ENCODE peak calls at places on chromosomes 12 and 14, in five cellular contexts. F, P, O, C and A are unnamed samples.

GRCh38 chr12:49296034-49296835 is 1.3 kb downstream of the PRPH start:
- DNase-seq in C (no peak), P (peak), O (peak), F (peak), A (peak)

GRCh38 chr14:53193193-53193592 is 40.1 kb upstream of the DDHD1 start:
- DNase-seq in P (no peak), F (no peak), C (no peak), O (no peak), A (no peak)

GRCh38 chr14:48490756-48491155 is 815.4 kb upstream of the MDGA2 start:
- DNase-seq in P (no peak), C (no peak), F (no peak), O (no peak), A (no peak)

GRCh38 chr12:2779281-2779680 is 15.5 kb upstream of the FKBP4 start:
- DNase-seq in C (no peak), F (peak), P (no peak), O (no peak), A (no peak)

GRCh38 chr12:98997-99396 is 32.4 kb downstream of the IQSEC3 start:
- DNase-seq in O (no peak), C (no peak), P (no peak), F (peak), A (no peak)

GRCh38 chr12:3076730-3077571 is at the start of gene TSPAN9:
- DNase-seq in C (no peak), O (peak), F (peak), P (peak), A (peak)

GRCh38 chr12:115639667-115640012 is 637.9 kb downstream of the MED13L start:
- DNase-seq in C (no peak), P (no peak), F (no peak), O (no peak), A (no peak)

GRCh38 chr14:74946659-74947281 is 8.6 kb downstream of the PGF start:
- DNase-seq in P (peak), O (no peak), C (no peak), F (peak), A (peak)

GRCh38 chr14:59687663-59688062 is 111.1 kb upstream of the CCDC175 start:
- DNase-seq in C (no peak), O (no peak), F (no peak), P (no peak), A (no peak)

GRCh38 chr12:29517265-29517664 is 19.8 kb upstream of the OVCH1 start:
- DNase-seq in C (no peak), F (no peak), O (no peak), P (no peak), A (no peak)

GRCh38 chr12:78697817-78698415 is 166.7 kb upstream of the SYT1 start:
- DNase-seq in C (no peak), F (no peak), P (no peak), O (no peak), A (no peak)

GRCh38 chr12:45326358-45326971 is 110.6 kb downstream of the ANO6 start:
- DNase-seq in C (no peak), P (no peak), F (no peak), O (no peak), A (no peak)

GRCh38 chr14:103141117-103141796 is 18.0 kb downstream of the TNFAIP2 start:
- DNase-seq in F (peak), C (no peak), O (peak), P (peak), A (peak)

GRCh38 chr12:95738024-95738611 is 52.4 kb downstream of the NTN4 start:
- DNase-seq in P (no peak), O (peak), F (no peak), C (no peak), A (no peak)

GRCh38 chr14:88323520-88324199 is 591 bp upstream of the KCNK10 start:
- DNase-seq in F (no peak), P (peak), O (no peak), C (no peak), A (no peak)

GRCh38 chr14:37252434-37252833 is 54.7 kb downstream of the MIPOL1 start:
- DNase-seq in O (no peak), P (no peak), F (no peak), C (no peak), A (no peak)

GRCh38 chr14:51424569-51425251 is 184.7 kb downstream of the TMX1 start:
- DNase-seq in F (no peak), P (no peak), O (no peak), C (no peak), A (no peak)

GRCh38 chr12:54129028-54129903 is 59.5 kb downstream of the SMUG1 start:
- DNase-seq in P (no peak), C (no peak), F (no peak), O (no peak), A (no peak)

GRCh38 chr12:92136883-92137582 is 8.6 kb downstream of the BTG1 start:
- DNase-seq in F (no peak), O (peak), C (no peak), P (no peak), A (peak)

GRCh38 chr12:114938487-114939210 is 254.7 kb upstream of the TBX3 start:
- DNase-seq in C (no peak), O (no peak), P (no peak), F (no peak), A (no peak)

GRCh38 chr14:101026341-101026740 is 122.8 kb upstream of the RTL1 start:
- DNase-seq in O (no peak), P (no peak), F (no peak), C (no peak), A (no peak)

GRCh38 chr14:61217516-61217915 is 63.6 kb downstream of the TMEM30B start:
- DNase-seq in O (no peak), F (no peak), P (no peak), C (no peak), A (no peak)

GRCh38 chr12:130164931-130165330 is 2.7 kb downstream of the FZD10 start:
- DNase-seq in O (no peak), F (no peak), P (no peak), C (no peak), A (no peak)

GRCh38 chr14:93049867-93050331 is 65.8 kb downstream of the ITPK1 start:
- DNase-seq in O (no peak), P (no peak), F (no peak), C (no peak), A (no peak)

GRCh38 chr12:91326043-91327027 is 143.7 kb upstream of the DCN start:
- DNase-seq in C (no peak), F (peak), P (peak), O (peak), A (peak)

GRCh38 chr12:43835656-43836454 is at the start of gene TMEM117:
- DNase-seq in F (peak), P (peak), C (no peak), O (peak), A (peak)

GRCh38 chr12:57590892-57591566 is at the start of gene PIP4K2C:
- DNase-seq in P (peak), O (peak), F (peak), C (peak), A (peak)

GRCh38 chr14:61566537-61567225 is 128.6 kb upstream of the HIF1A start:
- DNase-seq in C (no peak), F (no peak), O (no peak), P (no peak), A (no peak)

GRCh38 chr14:76997257-76997970 is 31.1 kb downstream of the IRF2BPL start:
- DNase-seq in P (no peak), O (no peak), F (no peak), C (no peak), A (no peak)

GRCh38 chr14:38107216-38107631 is 100.5 kb upstream of the SSTR1 start:
- DNase-seq in P (no peak), C (peak), F (no peak), O (no peak), A (no peak)

GRCh38 chr14:51491036-51491545 is 160.6 kb upstream of the FRMD6 start:
- DNase-seq in O (no peak), P (no peak), C (no peak), F (no peak), A (no peak)

GRCh38 chr12:2963760-2964292 is 4.6 kb downstream of the TEAD4 start:
- DNase-seq in C (no peak), F (no peak), O (peak), P (no peak), A (no peak)

GRCh38 chr12:58893421-58893986 is 26.8 kb downstream of the LRIG3 start:
- DNase-seq in F (no peak), C (no peak), O (no peak), P (no peak), A (no peak)

GRCh38 chr14:55221186-55221585 is 29.8 kb upstream of the DLGAP5 start:
- DNase-seq in F (no peak), O (no peak), C (no peak), P (no peak), A (no peak)

GRCh38 chr14:95075789-95076188 is 81.5 kb downstream of the DICER1 start:
- DNase-seq in P (no peak), F (no peak), C (no peak), O (no peak), A (no peak)

GRCh38 chr14:95077380-95077779 is 79.9 kb downstream of the DICER1 start:
- DNase-seq in P (no peak), C (no peak), F (no peak), O (no peak), A (no peak)

GRCh38 chr14:95073947-95074346 is 83.4 kb downstream of the DICER1 start:
- DNase-seq in F (no peak), C (no peak), O (no peak), P (no peak), A (no peak)

DNA sequence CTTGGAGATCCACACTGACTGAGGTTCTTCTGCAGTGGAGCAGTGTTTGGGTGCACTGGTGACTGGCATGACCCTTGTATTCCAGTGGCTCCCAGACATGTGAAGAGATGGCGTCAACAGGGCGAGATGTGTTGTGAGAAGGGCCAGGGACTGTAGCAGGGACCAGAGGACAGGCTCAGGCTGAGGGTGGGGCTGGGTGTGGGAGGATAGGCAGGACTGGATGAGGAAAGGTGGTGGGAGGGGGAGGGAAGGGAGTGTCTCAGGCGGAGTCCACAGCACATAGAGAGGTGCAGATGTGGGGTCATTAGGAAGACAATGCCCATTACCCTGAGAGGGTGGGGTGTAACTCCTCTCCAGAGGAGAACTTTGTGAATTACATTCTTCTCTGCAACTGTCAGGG is 78.5 kb downstream of the DICER1 start:
- DNase-seq in O (no peak), F (no peak), C (no peak), P (no peak), A (no peak)
- TF ChIP-seq SMC3 in O (no peak), F (no peak), C (no peak), P (no peak), A (no peak)

DNA sequence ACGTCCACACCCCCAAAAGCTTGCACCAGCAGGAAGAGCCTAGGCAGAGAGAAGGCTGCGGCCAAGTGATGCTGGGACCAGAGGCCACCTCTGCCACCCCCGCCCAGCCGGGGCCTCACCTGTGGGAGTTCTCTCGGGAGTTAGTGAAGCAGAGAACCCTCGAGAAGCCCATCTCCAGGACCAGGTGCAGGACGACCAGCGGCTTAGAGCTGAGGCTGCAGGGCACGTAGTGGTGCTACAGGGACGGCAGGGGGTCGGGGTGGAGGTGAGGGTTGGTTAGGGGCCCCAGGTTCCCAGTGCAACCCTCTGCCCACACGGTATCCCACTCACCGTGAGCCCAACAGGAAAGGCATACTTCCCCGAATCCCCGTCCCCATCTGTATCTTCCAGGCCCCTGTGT is 3.6 kb downstream of the DDX51 start:
- DNase-seq in F (no peak), C (no peak), O (no peak), P (no peak), A (no peak)
- TF ChIP-seq RAD21 in F (no peak), C (no peak), O (no peak), P (no peak), A (no peak)

DNA sequence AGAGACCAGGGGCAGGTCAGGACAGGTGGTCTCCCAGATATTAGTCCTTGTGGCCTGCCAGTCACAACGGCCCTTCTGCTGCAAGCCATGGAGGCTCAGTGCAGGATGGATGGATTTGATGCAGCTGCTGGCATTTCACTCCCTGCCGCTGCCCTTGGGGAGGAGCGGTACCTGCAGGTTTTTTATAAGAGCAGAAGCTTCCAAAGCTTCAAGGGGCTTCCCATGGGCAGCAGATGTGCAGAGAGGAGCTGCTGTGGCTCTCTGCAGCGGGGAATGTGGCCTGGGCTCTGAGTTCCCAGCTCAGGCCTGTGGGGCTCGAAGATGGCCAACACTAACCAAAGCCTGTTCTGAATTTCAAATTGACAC is 379.3 kb downstream of the DPF3 start:
- DNase-seq in P (no peak), O (no peak), F (no peak), C (no peak), A (no peak)
- TF ChIP-seq REST in P (no peak), O (no peak), F (no peak), C (no peak), A (no peak)

DNA sequence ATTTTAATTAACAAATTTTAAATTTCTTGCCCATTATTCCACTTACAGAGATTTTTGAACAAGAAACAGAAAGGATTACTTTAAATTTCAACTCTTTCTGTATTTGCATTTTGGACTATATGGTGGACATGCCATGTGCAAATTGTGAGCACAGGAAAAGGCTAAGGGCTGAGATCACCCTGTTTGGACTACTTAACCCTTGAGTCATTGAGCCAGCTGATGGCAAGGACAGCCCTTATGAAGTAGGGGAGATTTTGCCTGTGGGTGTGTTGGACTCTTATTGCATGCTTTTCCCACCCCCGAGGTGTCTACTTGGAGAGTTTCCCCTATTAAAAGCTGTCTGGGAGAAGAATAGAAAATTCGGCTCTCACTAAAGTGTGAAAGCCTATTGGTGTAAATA is 17.2 kb downstream of the DERA start:
- DNase-seq in C (peak), P (no peak), F (no peak), O (peak), A (no peak)
- TF ChIP-seq SMC3 in C (no peak), P (no peak), F (no peak), O (no peak), A (no peak)

GRCh38 chr12:31471061-31471460 is 119.9 kb downstream of the DENND5B start:
- DNase-seq in C (no peak), P (no peak), O (no peak), F (no peak), A (peak)
- TF ChIP-seq RAD21 in C (no peak), P (no peak), O (no peak), F (no peak), A (no peak)

GRCh38 chr14:90649096-90649495 is 167.1 kb downstream of the TTC7B start:
- DNase-seq in P (no peak), O (no peak), F (no peak), C (no peak), A (no peak)
- TF ChIP-seq REST in P (no peak), O (no peak), F (no peak), C (no peak), A (no peak)

GRCh38 chr14:105026789-105027563 is 6.1 kb upstream of the CDCA4 start:
- DNase-seq in O (no peak), C (no peak), F (no peak), P (no peak), A (no peak)
- TF ChIP-seq SMC3 in O (no peak), C (no peak), F (no peak), P (no peak), A (no peak)

DNA sequence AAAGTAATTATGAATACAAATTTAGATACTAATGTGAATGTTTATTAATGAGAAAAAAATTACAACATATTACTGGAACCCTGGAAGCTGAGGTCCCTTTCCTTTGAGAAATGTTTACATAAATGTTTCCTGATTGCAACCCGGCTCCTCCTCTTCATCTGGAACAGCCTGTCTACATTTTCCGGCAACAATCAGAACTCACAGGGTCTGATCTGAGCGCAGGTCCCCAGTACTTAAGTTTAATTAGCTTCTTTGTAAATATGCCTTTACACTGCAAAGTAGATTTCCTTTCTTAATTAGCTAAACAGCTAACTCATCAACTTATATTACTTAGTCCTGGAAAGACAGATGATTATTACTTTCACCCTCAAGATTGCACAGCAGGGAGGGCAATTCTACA is 212.9 kb downstream of the MON2 start:
- DNase-seq in F (no peak), O (no peak), P (no peak), C (no peak), A (no peak)
- TF ChIP-seq RAD21 in F (no peak), O (no peak), P (no peak), C (no peak), A (no peak)

DNA sequence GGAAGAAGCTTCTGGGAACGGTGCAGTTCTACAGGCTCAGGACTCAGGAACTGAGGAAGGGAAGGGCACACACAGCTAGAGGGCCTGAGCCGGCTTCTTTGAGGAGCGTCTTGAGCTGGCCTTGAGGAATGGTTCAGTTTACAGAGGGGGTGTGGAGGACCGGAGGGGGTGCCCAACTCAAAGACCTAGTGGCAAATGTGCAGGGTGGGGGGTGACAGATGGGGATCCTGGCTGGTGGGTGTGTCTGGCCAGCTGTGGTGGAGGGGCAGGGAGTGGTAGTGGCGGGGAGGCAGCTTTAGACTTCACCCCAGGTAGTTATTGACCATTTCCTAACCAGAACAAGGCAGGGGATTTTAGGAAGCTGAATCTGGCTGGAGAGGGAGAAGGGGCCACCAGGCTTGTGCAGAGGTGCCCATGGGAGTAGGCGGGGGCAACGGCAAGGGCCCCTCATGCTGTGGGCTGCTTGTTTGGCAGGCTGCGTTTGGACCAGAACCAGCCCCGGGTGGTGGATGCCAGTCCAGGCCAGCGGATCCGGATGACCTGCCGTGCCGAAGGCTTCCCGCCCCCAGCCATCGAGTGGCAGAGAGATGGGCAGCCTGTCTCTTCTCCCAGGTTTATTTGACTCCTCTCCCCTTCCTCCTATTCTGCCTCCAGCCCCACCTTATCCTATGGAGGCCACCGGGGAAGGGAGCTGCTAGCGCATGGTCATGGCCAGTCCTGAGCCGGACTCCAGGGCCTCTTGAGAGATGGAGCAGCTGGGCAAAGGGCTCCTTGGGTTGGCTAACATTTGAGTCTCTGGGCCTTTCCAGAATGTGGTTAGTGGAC is 27.8 kb downstream of the PAPLN start:
- DNase-seq in O (no peak), C (no peak), P (peak), F (no peak), A (no peak)
- TF ChIP-seq REST in O (no peak), C (no peak), P (no peak), F (no peak), A (no peak)